ENCODE peak calls at places on chromosome 5, in five cellular contexts. J is heart left ventricle, W is right atrium auricular region, M is cardiac muscle cell, S is thyroid gland. I is an unnamed sample.
A peak's percentile ranks its signal among the peaks of the same experiment; 100 is the strongest.

GRCh38 chr5:82174128-82174918 is 103.8 kb downstream of the RPS23 start:
- DNase-seq in J (peak; percentile 36), W (peak; percentile 66), M (peak; percentile 78), S (peak; percentile 68), I (peak; percentile 57)

GRCh38 chr5:96781031-96781733 is 26.6 kb downstream of the ERAP1 start:
- DNase-seq in J (no peak), W (no peak), M (no peak), S (no peak), I (no peak)

GRCh38 chr5:168261212-168261575 is 30.3 kb upstream of the WWC1 start:
- DNase-seq in J (no peak), W (no peak), M (no peak), S (no peak), I (no peak)

GRCh38 chr5:127011961-127012644 is 18.3 kb downstream of the MARCHF3 start:
- DNase-seq in J (no peak), W (no peak), M (no peak), S (no peak), I (no peak)

GRCh38 chr5:129771058-129771838 is 23.4 kb downstream of the MINAR2 start:
- DNase-seq in J (peak; percentile 25), W (no peak), M (peak; percentile 80), S (peak; percentile 53), I (peak; percentile 43)

GRCh38 chr5:124154714-124155113 is 591.7 kb downstream of the ZNF608 start:
- DNase-seq in J (no peak), W (no peak), M (no peak), S (no peak), I (no peak)

GRCh38 chr5:167573274-167574127 is 717.9 kb upstream of the WWC1 start:
- DNase-seq in J (no peak), W (no peak), M (peak; percentile 77), S (peak; percentile 57), I (no peak)

GRCh38 chr5:23675456-23675855 is 168.0 kb downstream of the PRDM9 start:
- DNase-seq in J (no peak), W (no peak), M (no peak), S (no peak), I (no peak)

GRCh38 chr5:135706893-135707292 is 127.6 kb upstream of the SLC25A48 start:
- DNase-seq in J (no peak), W (no peak), M (no peak), S (no peak), I (no peak)

GRCh38 chr5:6827815-6828214 is 114.6 kb downstream of the TENT4A start:
- DNase-seq in J (no peak), W (no peak), M (peak; percentile 18), S (no peak), I (no peak)

GRCh38 chr5:5883562-5883961 is 461.1 kb downstream of the ICE1 start:
- DNase-seq in J (no peak), W (no peak), M (no peak), S (no peak), I (no peak)

GRCh38 chr5:113806250-113806649 is 292.8 kb downstream of the YTHDC2 start:
- DNase-seq in J (no peak), W (no peak), M (peak; percentile 17), S (no peak), I (no peak)

GRCh38 chr5:7397005-7397546 is 1.1 kb downstream of the ADCY2 start:
- DNase-seq in J (no peak), W (no peak), M (no peak), S (no peak), I (no peak)

GRCh38 chr5:10355071-10355889 is 1.8 kb downstream of the MARCHF6 start:
- DNase-seq in J (no peak), W (no peak), M (no peak), S (no peak), I (no peak)

DNA sequence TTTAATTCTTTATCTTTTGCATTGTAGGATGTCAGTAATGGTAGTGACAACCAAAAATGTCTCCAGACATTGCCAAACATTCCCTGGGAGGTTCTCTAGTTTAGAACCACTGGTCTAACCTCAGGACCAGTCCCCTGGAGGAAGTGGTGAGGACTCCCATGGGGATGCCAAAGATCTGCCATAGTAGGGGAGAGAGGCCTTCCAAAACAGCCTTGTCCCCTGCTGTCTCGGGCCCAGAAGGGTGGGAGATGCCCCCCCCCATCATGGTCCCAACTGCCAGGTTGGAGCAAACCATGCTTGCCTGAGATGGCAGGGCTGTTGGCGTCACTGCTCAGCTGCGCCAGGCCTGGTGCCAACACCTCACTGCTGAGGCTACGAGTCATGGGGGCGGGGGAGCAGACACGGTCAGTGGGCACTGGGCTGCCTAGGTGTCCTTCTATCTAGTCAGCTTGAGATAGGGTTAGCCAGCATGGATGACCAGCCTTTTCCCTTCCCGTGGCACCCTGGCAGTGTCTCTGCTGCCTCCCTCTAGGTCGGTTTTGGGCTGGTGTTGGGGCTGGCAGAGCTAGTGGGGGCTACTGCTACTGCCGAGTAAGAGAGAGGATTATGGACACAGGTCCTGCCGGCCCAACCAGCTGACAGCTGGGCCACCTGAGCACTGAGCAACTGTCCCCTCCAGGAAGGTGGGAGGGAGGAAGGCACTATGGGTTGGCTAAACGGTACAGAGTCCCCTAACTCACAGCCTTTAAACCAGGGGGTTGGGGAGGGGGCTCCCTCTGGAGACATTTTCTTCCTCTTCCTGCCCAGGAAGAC is 8.3 kb upstream of the CXXC5 start:
- DNase-seq in J (no peak), W (peak; percentile 59), M (no peak), S (peak; percentile 90), I (peak; percentile 24)
- H3K4me1 ChIP-seq in J (peaks cover 47% of the 10 kb centered on the region), W (peaks cover 59% of the 10 kb centered on the region), M (peaks cover 32% of the 10 kb centered on the region), S (peaks cover 62% of the 10 kb centered on the region), I (peaks cover 63% of the 10 kb centered on the region)

DNA sequence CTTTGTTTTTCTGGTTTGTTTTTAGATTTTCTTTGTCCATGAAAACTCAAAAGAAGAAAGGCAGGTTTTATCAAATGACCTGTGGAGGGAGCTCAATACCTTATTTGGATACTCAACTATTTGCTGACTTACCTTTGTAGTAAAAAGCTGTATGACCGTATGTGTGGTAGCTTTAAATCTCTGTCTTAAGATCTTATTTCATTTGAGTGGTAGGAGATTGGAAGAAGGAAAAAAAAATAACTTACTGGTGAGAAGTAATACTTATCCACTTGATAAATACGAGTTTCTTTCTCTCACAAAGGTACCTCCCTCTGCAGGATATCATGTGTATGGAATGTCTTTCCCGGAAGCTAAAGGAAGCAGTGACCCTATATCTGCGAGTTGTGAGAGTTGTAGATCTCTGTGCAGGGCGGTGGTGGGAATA is 15.0 kb downstream of the FBXO38 start:
- DNase-seq in J (no peak), W (no peak), M (no peak), S (no peak), I (no peak)
- H3K36me3 ChIP-seq in J (no peaks in the 10 kb centered on the region), W (peaks cover 61% of the 10 kb centered on the region), M (peaks cover 44% of the 10 kb centered on the region), S (peaks cover 20% of the 10 kb centered on the region), I (peaks cover 26% of the 10 kb centered on the region)

GRCh38 chr5:159061834-159062530 is 37.7 kb downstream of the EBF1 start:
- DNase-seq in J (no peak), W (no peak), M (no peak), S (no peak), I (no peak)
- H3K27ac ChIP-seq in J (peak overlapping the region; percentile 70), W (peak overlapping the region; percentile 75), M (no peak overlapping the region), S (peak overlapping the region; percentile 10), I (peak overlapping the region; percentile 12)

GRCh38 chr5:160475864-160476438 is 54.3 kb downstream of the PTTG1 start:
- DNase-seq in J (no peak), W (no peak), M (no peak), S (no peak), I (peak; percentile 23)
- H3K4me1 ChIP-seq in J (peaks cover 8% of the 10 kb centered on the region), W (peaks cover 11% of the 10 kb centered on the region), M (no peaks in the 10 kb centered on the region), S (peaks cover 9% of the 10 kb centered on the region), I (peaks cover 34% of the 10 kb centered on the region)

GRCh38 chr5:179778591-179778990 is 15.2 kb upstream of the LTC4S start:
- DNase-seq in J (no peak), W (no peak), M (no peak), S (no peak), I (no peak)

GRCh38 chr5:179777909-179778308 is 15.9 kb upstream of the LTC4S start:
- DNase-seq in J (no peak), W (no peak), M (no peak), S (no peak), I (no peak)

GRCh38 chr5:179779826-179780225 is 14.0 kb upstream of the LTC4S start:
- DNase-seq in J (no peak), W (no peak), M (no peak), S (no peak), I (no peak)

GRCh38 chr5:179776413-179776938 is 17.3 kb upstream of the LTC4S start:
- DNase-seq in J (no peak), W (no peak), M (no peak), S (no peak), I (no peak)

DNA sequence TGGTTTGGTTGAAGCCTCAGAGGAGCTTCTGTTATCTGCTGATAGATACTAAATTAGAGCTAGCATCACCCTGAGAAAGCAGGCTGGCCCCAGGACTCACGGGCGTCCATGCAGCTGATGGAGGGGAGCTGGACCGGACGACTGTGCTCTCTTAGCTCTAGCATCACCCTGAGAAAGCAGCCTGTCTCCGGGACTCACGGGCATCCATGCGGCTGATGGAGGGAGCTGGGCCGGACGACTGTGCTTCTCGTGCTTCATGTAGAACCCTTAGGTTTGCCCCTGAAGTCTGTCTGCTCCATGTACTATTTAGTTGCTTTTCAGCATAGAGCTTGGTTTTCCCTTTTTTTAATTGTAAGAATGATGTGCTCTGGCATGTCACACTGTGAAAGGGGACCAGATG is 16.3 kb upstream of the LTC4S start:
- DNase-seq in J (no peak), W (no peak), M (no peak), S (no peak), I (no peak)
- H3K36me3 ChIP-seq in J (peaks cover 24% of the 10 kb centered on the region), W (peaks cover 56% of the 10 kb centered on the region), M (peaks cover 43% of the 10 kb centered on the region), S (peaks cover 27% of the 10 kb centered on the region), I (no peaks in the 10 kb centered on the region)

GRCh38 chr5:78245126-78245525 is 49.4 kb downstream of the AP3B1 start:
- DNase-seq in J (no peak), W (no peak), M (peak; percentile 62), S (no peak), I (no peak)
- H3K27ac ChIP-seq in J (no peak overlapping the region), W (no peak overlapping the region), M (peak overlapping the region; percentile 78), S (no peak overlapping the region), I (no peak overlapping the region)

DNA sequence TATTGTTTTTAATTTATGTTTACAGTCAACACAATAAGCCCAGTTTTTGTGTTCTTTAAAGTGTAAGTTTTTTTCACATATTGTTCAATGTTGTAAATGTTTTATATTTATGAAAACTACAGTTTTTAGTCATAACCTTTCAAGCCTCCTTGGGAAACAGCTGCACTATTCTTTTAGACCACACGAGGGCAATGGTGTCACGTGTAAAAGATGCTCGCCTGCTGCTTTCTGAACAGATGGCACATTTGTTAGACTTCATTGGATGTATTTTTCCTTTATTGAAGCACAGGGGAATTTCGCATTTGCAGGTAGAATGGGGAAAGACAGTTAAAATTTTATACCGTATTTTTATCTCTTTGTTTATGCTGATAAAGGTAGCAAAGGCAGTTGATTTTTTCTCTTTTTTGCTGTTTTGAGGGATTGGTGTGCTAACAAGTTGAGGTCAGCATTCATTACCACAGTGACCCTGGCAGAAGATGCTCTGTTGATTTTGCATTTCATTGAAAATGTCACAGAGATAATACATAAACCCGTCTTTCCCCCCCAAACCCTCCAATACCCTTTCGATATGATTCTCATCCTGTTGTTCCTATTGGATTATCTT is 59.0 kb downstream of the MAT2B start:
- DNase-seq in J (no peak), W (peak; percentile 64), M (peak; percentile 67), S (peak; percentile 44), I (peak; percentile 62)
- H3K4me1 ChIP-seq in J (peaks cover 14% of the 10 kb centered on the region), W (peaks cover 15% of the 10 kb centered on the region), M (peaks cover 3% of the 10 kb centered on the region), S (peaks cover 5% of the 10 kb centered on the region), I (peaks cover 13% of the 10 kb centered on the region)

I was measured in transverse colon.